ENCODE peak calls at places on chromosomes 1 and 21, in five cellular contexts. E is GF-D8; Q is hepatocyte; J is activated naive CD4-positive, alpha-beta T cell; A is A673. V is an unnamed sample.

GRCh38 chr21:35311985-35312384 is 262.9 kb upstream of the RUNX1 start:
- DNase-seq in J (no peak), E (no peak), A (no peak), Q (no peak), V (no peak)

GRCh38 chr1:223538921-223539445 is 126.5 kb downstream of the CAPN8 start:
- DNase-seq in Q (no peak), E (no peak), J (no peak), A (no peak), V (no peak)

GRCh38 chr21:46004168-46004861 is 22.7 kb downstream of the COL6A1 start:
- DNase-seq in E (no peak), Q (no peak), A (no peak), J (no peak), V (no peak)

GRCh38 chr1:176058686-176059085 is 148.4 kb downstream of the COP1 start:
- DNase-seq in A (no peak), J (no peak), Q (peak), E (no peak), V (no peak)

GRCh38 chr1:41742219-41742618 is 176.5 kb downstream of the HIVEP3 start:
- DNase-seq in E (no peak), A (no peak), Q (no peak), J (no peak), V (no peak)

GRCh38 chr1:33393991-33394390 is 36.9 kb downstream of the PHC2 start:
- DNase-seq in Q (no peak), A (no peak), E (no peak), J (no peak), V (no peak)

GRCh38 chr1:32765561-32766327 is 51.4 kb downstream of the YARS1 start:
- DNase-seq in A (no peak), E (no peak), Q (peak), J (no peak), V (no peak)

GRCh38 chr1:117815926-117816325 is 113.5 kb downstream of the GDAP2 start:
- DNase-seq in J (no peak), A (no peak), E (no peak), Q (no peak), V (no peak)

GRCh38 chr1:156898151-156898550 is 4.6 kb downstream of the PEAR1 start:
- DNase-seq in A (no peak), E (no peak), J (no peak), Q (peak), V (no peak)

GRCh38 chr1:33686551-33686950 is 177.3 kb upstream of the HMGB4 start:
- DNase-seq in A (no peak), J (no peak), E (no peak), Q (no peak), V (no peak)

GRCh38 chr1:30538226-30538625 is 185.2 kb downstream of the MATN1 start:
- DNase-seq in A (no peak), E (no peak), J (no peak), Q (no peak), V (no peak)

GRCh38 chr1:87902830-87903614 is 574.3 kb downstream of the LMO4 start:
- DNase-seq in J (no peak), E (no peak), A (no peak), Q (peak), V (no peak)

GRCh38 chr1:16724718-16725438 is 15.4 kb upstream of the RNU1-4 start:
- DNase-seq in E (no peak), J (no peak), A (no peak), Q (peak), V (no peak)

GRCh38 chr1:223695941-223696340 is 16.4 kb upstream of the CAPN2 start:
- DNase-seq in J (no peak), E (no peak), A (no peak), Q (no peak), V (no peak)

GRCh38 chr1:47824297-47824696 is 172.9 kb downstream of the TRABD2B start:
- DNase-seq in J (no peak), E (no peak), Q (no peak), A (no peak), V (no peak)

GRCh38 chr21:44847261-44848056 is 26.0 kb downstream of the PTTG1IP start:
- DNase-seq in Q (no peak), A (no peak), J (no peak), E (no peak), V (no peak)

GRCh38 chr1:12174789-12175455 is 8.1 kb downstream of the TNFRSF1B start:
- DNase-seq in J (no peak), E (no peak), Q (no peak), A (no peak), V (no peak)

GRCh38 chr1:66273674-66274073 is 260.3 kb upstream of the SGIP1 start:
- DNase-seq in Q (no peak), A (no peak), E (no peak), J (no peak), V (no peak)

GRCh38 chr1:17912491-17912890 is 157.4 kb downstream of the ACTL8 start:
- DNase-seq in E (no peak), Q (no peak), A (no peak), J (no peak), V (no peak)

GRCh38 chr1:37728416-37728815 is 36.1 kb downstream of the CDCA8 start:
- DNase-seq in Q (no peak), E (no peak), J (no peak), A (no peak), V (no peak)

GRCh38 chr21:44442266-44443125 is 12.8 kb upstream of the LRRC3 start:
- DNase-seq in A (no peak), Q (no peak), E (no peak), J (no peak), V (no peak)

GRCh38 chr1:27332536-27333281 is 9.1 kb upstream of the SYTL1 start:
- DNase-seq in E (no peak), J (no peak), Q (peak), A (peak), V (no peak)

GRCh38 chr1:226633541-226634155 is 85.1 kb downstream of the STUM start:
- DNase-seq in A (no peak), J (no peak), E (no peak), Q (no peak), V (no peak)

GRCh38 chr1:12078938-12079861 is 16.1 kb downstream of the TNFRSF8 start:
- DNase-seq in A (peak), J (no peak), Q (peak), E (no peak), V (peak)

GRCh38 chr1:111990026-111990877 is 784 bp upstream of the KCND3 start:
- DNase-seq in J (no peak), A (peak), E (no peak), Q (peak), V (no peak)

GRCh38 chr1:90964444-90965035 is 57.3 kb downstream of the ZNF644 start:
- DNase-seq in A (peak), E (no peak), J (no peak), Q (peak), V (no peak)